ENCODE peak calls at places on chromosomes 6 and 20, in nine cellular contexts. Y, A, C, X, S, D, K, I and W are unnamed samples.
A peak's percentile ranks its signal among the peaks of the same experiment; 100 is the strongest.

GRCh38 chr6:140174509-140174908 is 800.1 kb upstream of the CITED2 start:
- DNase-seq in Y (no peak), A (no peak), C (no peak), X (no peak), S (peak; percentile 89), D (no peak), K (peak; percentile 73), I (no peak), W (no peak)

GRCh38 chr6:34586327-34587040 is 30.4 kb upstream of the SPDEF start:
- DNase-seq in Y (no peak), A (peak; percentile 43), C (no peak), X (no peak), S (no peak), D (no peak), K (no peak), I (no peak), W (no peak)

GRCh38 chr20:53191957-53192356 is 219.8 kb downstream of the TSHZ2 start:
- DNase-seq in Y (no peak), A (no peak), C (no peak), X (no peak), S (no peak), D (no peak), K (no peak), I (no peak), W (no peak)

GRCh38 chr6:37809144-37809543 is 10.4 kb upstream of the ZFAND3 start:
- DNase-seq in Y (no peak), A (no peak), C (no peak), X (no peak), S (no peak), D (no peak), K (peak; percentile 39), I (no peak), W (no peak)

GRCh38 chr20:1577906-1578305 is 20.4 kb upstream of the SIRPD start:
- DNase-seq in Y (no peak), A (no peak), C (no peak), X (no peak), S (no peak), D (no peak), K (no peak), I (no peak), W (no peak)

GRCh38 chr6:28980797-28981390 is 24.2 kb downstream of the ZNF311 start:
- DNase-seq in Y (peak; percentile 88), A (peak; percentile 92), C (peak; percentile 74), X (peak; percentile 66), S (no peak), D (peak; percentile 69), K (peak; percentile 72), I (peak; percentile 43), W (peak; percentile 52)

GRCh38 chr6:14706378-14706929 is 539.4 kb upstream of the JARID2 start:
- DNase-seq in Y (no peak), A (no peak), C (no peak), X (no peak), S (peak; percentile 90), D (no peak), K (peak; percentile 93), I (no peak), W (no peak)

GRCh38 chr20:49610701-49611538 is 43.0 kb upstream of the PTGIS start:
- DNase-seq in Y (no peak), A (peak; percentile 98), C (peak; percentile 85), X (peak; percentile 22), S (no peak), D (peak; percentile 91), K (no peak), I (peak; percentile 66), W (peak; percentile 80)

GRCh38 chr6:6723792-6724318 is 135.3 kb downstream of the LY86 start:
- DNase-seq in Y (no peak), A (no peak), C (no peak), X (no peak), S (no peak), D (no peak), K (no peak), I (no peak), W (no peak)

GRCh38 chr6:13470240-13471140 is 16.9 kb downstream of the GFOD1 start:
- DNase-seq in Y (no peak), A (peak; percentile 40), C (no peak), X (no peak), S (no peak), D (peak; percentile 56), K (no peak), I (no peak), W (no peak)